ENCODE peak calls at places on chromosomes 2 and 18, in five cellular contexts. One of them, this sample, is unnamed.

GRCh38 chr2:78417355-78417754 is 608.1 kb upstream of the REG3G start:
- DNase-seq in uterus: no peak
- DNase-seq in cardiac fibroblast: no peak
- DNase-seq in GM12878: no peak
- DNase-seq in tibial artery: no peak
- DNase-seq in this sample: no peak

GRCh38 chr18:50866765-50867164 is 12.2 kb upstream of the ME2 start:
- DNase-seq in uterus: no peak
- DNase-seq in GM12878: no peak
- DNase-seq in tibial artery: no peak
- DNase-seq in cardiac fibroblast: peak; percentile 41
- DNase-seq in this sample: peak; percentile 26

GRCh38 chr2:177343773-177344172 is 48.8 kb upstream of the AGPS start:
- DNase-seq in tibial artery: no peak
- DNase-seq in GM12878: no peak
- DNase-seq in cardiac fibroblast: no peak
- DNase-seq in uterus: no peak
- DNase-seq in this sample: no peak

GRCh38 chr2:17754773-17755425 is 961 bp downstream of the GEN1 start:
- DNase-seq in cardiac fibroblast: peak; percentile 41
- DNase-seq in uterus: no peak
- DNase-seq in tibial artery: no peak
- DNase-seq in GM12878: no peak
- DNase-seq in this sample: no peak

GRCh38 chr2:43070676-43071491 is 155.5 kb downstream of the ZFP36L2 start:
- DNase-seq in GM12878: no peak
- DNase-seq in tibial artery: peak; percentile 65
- DNase-seq in uterus: peak; percentile 42
- DNase-seq in cardiac fibroblast: no peak
- DNase-seq in this sample: no peak

GRCh38 chr2:201643216-201643651 is at the start of gene TMEM237:
- DNase-seq in cardiac fibroblast: peak; percentile 31
- DNase-seq in tibial artery: peak; percentile 82
- DNase-seq in uterus: peak; percentile 66
- DNase-seq in GM12878: no peak
- DNase-seq in this sample: no peak

GRCh38 chr2:62999905-63000304 is 50.7 kb upstream of the OTX1 start:
- DNase-seq in GM12878: no peak
- DNase-seq in tibial artery: peak; percentile 84
- DNase-seq in uterus: no peak
- DNase-seq in cardiac fibroblast: peak; percentile 56
- DNase-seq in this sample: peak; percentile 26

GRCh38 chr2:109311771-109312170 is 182.8 kb downstream of the SH3RF3 start:
- DNase-seq in tibial artery: no peak
- DNase-seq in cardiac fibroblast: no peak
- DNase-seq in GM12878: no peak
- DNase-seq in uterus: no peak
- DNase-seq in this sample: no peak

GRCh38 chr2:16247371-16248177 is 307.2 kb downstream of the MYCN start:
- DNase-seq in uterus: no peak
- DNase-seq in tibial artery: no peak
- DNase-seq in cardiac fibroblast: no peak
- DNase-seq in GM12878: no peak
- DNase-seq in this sample: no peak

GRCh38 chr18:61973273-61974115 is 80.7 kb upstream of the RNF152 start:
- DNase-seq in cardiac fibroblast: no peak
- DNase-seq in uterus: no peak
- DNase-seq in GM12878: no peak
- DNase-seq in tibial artery: no peak
- DNase-seq in this sample: no peak

GRCh38 chr2:233226511-233227031 is 24.9 kb upstream of the ATG16L1 start:
- DNase-seq in uterus: no peak
- DNase-seq in GM12878: no peak
- DNase-seq in tibial artery: no peak
- DNase-seq in cardiac fibroblast: no peak
- DNase-seq in this sample: no peak

GRCh38 chr18:25289040-25289631 is 62.8 kb downstream of the ZNF521 start:
- DNase-seq in tibial artery: no peak
- DNase-seq in uterus: peak; percentile 48
- DNase-seq in cardiac fibroblast: peak; percentile 94
- DNase-seq in GM12878: no peak
- DNase-seq in this sample: peak; percentile 95

GRCh38 chr18:56286775-56287174 is 351.6 kb downstream of the TXNL1 start:
- DNase-seq in cardiac fibroblast: peak; percentile 62
- DNase-seq in uterus: no peak
- DNase-seq in GM12878: no peak
- DNase-seq in tibial artery: no peak
- DNase-seq in this sample: peak; percentile 45

GRCh38 chr2:159156834-159157233 is 129.7 kb downstream of the WDSUB1 start:
- DNase-seq in cardiac fibroblast: no peak
- DNase-seq in GM12878: no peak
- DNase-seq in tibial artery: no peak
- DNase-seq in uterus: no peak
- DNase-seq in this sample: no peak

GRCh38 chr2:160417745-160418397 is 75.7 kb downstream of the RBMS1 start:
- DNase-seq in tibial artery: no peak
- DNase-seq in uterus: no peak
- DNase-seq in GM12878: no peak
- DNase-seq in cardiac fibroblast: peak; percentile 90
- DNase-seq in this sample: peak; percentile 86

GRCh38 chr2:230690439-230690838 is 22.2 kb upstream of the CAB39 start:
- DNase-seq in cardiac fibroblast: no peak
- DNase-seq in tibial artery: no peak
- DNase-seq in uterus: peak; percentile 44
- DNase-seq in GM12878: no peak
- DNase-seq in this sample: peak; percentile 59

GRCh38 chr2:136411946-136412345 is 294.0 kb upstream of the CXCR4 start:
- DNase-seq in GM12878: no peak
- DNase-seq in tibial artery: no peak
- DNase-seq in cardiac fibroblast: no peak
- DNase-seq in uterus: no peak
- DNase-seq in this sample: no peak

GRCh38 chr2:206979922-206980321 is 40.6 kb downstream of the CPO start:
- DNase-seq in tibial artery: no peak
- DNase-seq in uterus: no peak
- DNase-seq in GM12878: no peak
- DNase-seq in cardiac fibroblast: no peak
- DNase-seq in this sample: no peak

GRCh38 chr2:41803361-41803760 is 244.5 kb upstream of the PKDCC start:
- DNase-seq in GM12878: no peak
- DNase-seq in tibial artery: no peak
- DNase-seq in cardiac fibroblast: no peak
- DNase-seq in uterus: no peak
- DNase-seq in this sample: no peak

GRCh38 chr2:9298583-9298982 is 92.0 kb downstream of the ASAP2 start:
- DNase-seq in uterus: no peak
- DNase-seq in GM12878: no peak
- DNase-seq in cardiac fibroblast: no peak
- DNase-seq in tibial artery: no peak
- DNase-seq in this sample: no peak

GRCh38 chr2:80073134-80073561 is 231.4 kb downstream of the LRRTM1 start:
- DNase-seq in tibial artery: no peak
- DNase-seq in uterus: no peak
- DNase-seq in GM12878: peak; percentile 3
- DNase-seq in cardiac fibroblast: peak; percentile 69
- DNase-seq in this sample: peak; percentile 51

GRCh38 chr2:113041871-113042270 is 10.8 kb downstream of the IL36B start:
- DNase-seq in GM12878: no peak
- DNase-seq in tibial artery: no peak
- DNase-seq in uterus: no peak
- DNase-seq in cardiac fibroblast: no peak
- DNase-seq in this sample: no peak

GRCh38 chr2:68643011-68643873 is at the start of gene PROKR1:
- DNase-seq in cardiac fibroblast: peak; percentile 15
- DNase-seq in tibial artery: no peak
- DNase-seq in uterus: no peak
- DNase-seq in GM12878: no peak
- DNase-seq in this sample: peak; percentile 12

GRCh38 chr2:209663149-209663548 is 108.5 kb upstream of the UNC80 start:
- DNase-seq in uterus: no peak
- DNase-seq in GM12878: no peak
- DNase-seq in tibial artery: no peak
- DNase-seq in cardiac fibroblast: peak; percentile 58
- DNase-seq in this sample: peak; percentile 61

GRCh38 chr2:238493880-238494572 is 67.3 kb downstream of the ASB1 start:
- DNase-seq in tibial artery: no peak
- DNase-seq in GM12878: no peak
- DNase-seq in uterus: no peak
- DNase-seq in cardiac fibroblast: no peak
- DNase-seq in this sample: no peak

GRCh38 chr2:231554748-231555545 is 24.7 kb upstream of the NMUR1 start:
- DNase-seq in GM12878: no peak
- DNase-seq in uterus: peak; percentile 84
- DNase-seq in cardiac fibroblast: peak; percentile 73
- DNase-seq in tibial artery: peak; percentile 77
- DNase-seq in this sample: peak; percentile 78

GRCh38 chr2:193847140-193847539 is 1652.4 kb upstream of the TMEFF2 start:
- DNase-seq in cardiac fibroblast: peak; percentile 94
- DNase-seq in uterus: no peak
- DNase-seq in GM12878: no peak
- DNase-seq in tibial artery: no peak
- DNase-seq in this sample: peak; percentile 66

GRCh38 chr2:227183657-227184367 is 19.4 kb downstream of the COL4A3 start:
- DNase-seq in uterus: no peak
- DNase-seq in tibial artery: no peak
- DNase-seq in cardiac fibroblast: no peak
- DNase-seq in GM12878: no peak
- DNase-seq in this sample: no peak

GRCh38 chr18:23235860-23236259 is 100.6 kb downstream of the CABLES1 start:
- DNase-seq in tibial artery: no peak
- DNase-seq in GM12878: no peak
- DNase-seq in cardiac fibroblast: no peak
- DNase-seq in uterus: no peak
- DNase-seq in this sample: no peak

DNA sequence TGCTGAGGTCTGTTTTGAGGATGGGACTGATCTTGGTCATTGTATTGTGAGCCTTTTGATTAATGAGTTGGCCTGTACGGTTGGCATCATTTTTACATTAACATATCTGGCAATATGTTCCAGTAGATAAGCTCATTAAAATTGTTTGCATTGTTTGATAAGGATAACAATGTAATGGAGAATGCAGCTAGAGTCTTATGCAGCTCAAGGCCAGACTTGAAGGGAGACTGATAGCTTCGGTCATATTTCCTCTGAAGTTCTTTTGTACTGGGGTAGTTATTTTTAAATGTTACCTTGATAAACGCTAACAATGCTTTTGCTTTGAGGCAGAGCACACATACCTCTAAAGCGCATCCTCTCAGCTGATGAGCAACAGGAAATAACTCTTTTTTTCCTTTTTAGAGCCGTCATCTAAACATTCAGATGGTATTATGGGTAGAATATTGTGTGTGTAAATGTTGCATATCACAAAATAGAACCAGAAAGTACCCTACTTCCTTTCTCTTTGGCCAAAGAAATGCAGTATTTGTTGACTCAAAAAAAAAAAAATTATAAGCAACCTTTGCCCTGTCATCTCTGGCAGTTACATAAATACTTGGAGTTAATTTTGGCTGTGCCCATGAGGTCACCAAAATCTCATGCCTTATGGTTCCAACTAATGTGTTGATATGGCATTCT is 1.3 kb downstream of the MAPRE2 start:
- DNase-seq in uterus: no peak
- DNase-seq in tibial artery: no peak
- DNase-seq in GM12878: no peak
- DNase-seq in cardiac fibroblast: peak; percentile 48
- DNase-seq in this sample: no peak
- TF ChIP-seq CTCF in uterus: no peak
- TF ChIP-seq CTCF in tibial artery: no peak
- TF ChIP-seq CTCF in GM12878: no peak
- TF ChIP-seq CTCF in cardiac fibroblast: no peak
- TF ChIP-seq CTCF in this sample: no peak

GRCh38 chr2:225616848-225617247 is 217.3 kb downstream of the NYAP2 start:
- DNase-seq in GM12878: no peak
- DNase-seq in cardiac fibroblast: no peak
- DNase-seq in uterus: no peak
- DNase-seq in tibial artery: no peak
- DNase-seq in this sample: no peak
- H3K4me3 ChIP-seq in GM12878: no peak overlapping the region
- H3K4me3 ChIP-seq in cardiac fibroblast: no peak overlapping the region
- H3K4me3 ChIP-seq in uterus: no peak overlapping the region
- H3K4me3 ChIP-seq in tibial artery: no peak overlapping the region
- H3K4me3 ChIP-seq in this sample: no peak overlapping the region

DNA sequence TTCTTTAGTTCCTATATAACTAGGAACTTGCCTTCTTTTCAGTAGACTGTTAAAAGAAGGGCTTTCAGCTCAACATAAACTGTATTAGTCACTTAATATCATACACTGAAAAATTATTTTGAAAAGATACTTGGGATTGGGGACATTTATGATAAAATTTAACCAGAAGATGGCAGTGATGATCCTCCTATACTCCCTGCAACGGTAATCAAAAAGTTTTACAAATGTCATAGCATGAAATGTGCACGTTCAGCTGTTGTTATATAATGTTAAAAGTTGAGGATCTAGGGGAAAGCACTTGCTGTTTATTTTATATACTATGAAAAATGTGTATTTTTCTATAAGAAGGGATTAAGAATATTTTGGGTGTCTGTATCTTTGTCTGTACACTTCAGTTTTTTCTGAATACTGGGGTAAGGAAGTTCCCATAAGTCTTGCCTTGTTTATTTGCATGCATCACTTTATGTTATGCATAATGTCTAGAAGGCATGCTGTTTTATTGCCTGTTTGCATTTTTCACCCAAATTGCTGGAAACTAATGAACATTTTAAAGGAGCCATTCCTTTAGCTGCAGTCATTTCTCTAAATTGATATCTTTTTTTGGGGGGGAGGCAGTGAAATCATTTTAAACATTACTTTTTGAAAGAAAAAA is 19.0 kb downstream of the DYNC1I2 start:
- DNase-seq in cardiac fibroblast: peak; percentile 60
- DNase-seq in GM12878: no peak
- DNase-seq in uterus: no peak
- DNase-seq in tibial artery: no peak
- DNase-seq in this sample: peak; percentile 24
- TF ChIP-seq CTCF in cardiac fibroblast: peak; percentile 35
- TF ChIP-seq CTCF in GM12878: peak; percentile 26
- TF ChIP-seq CTCF in uterus: no peak
- TF ChIP-seq CTCF in tibial artery: no peak
- TF ChIP-seq CTCF in this sample: peak; percentile 30

DNA sequence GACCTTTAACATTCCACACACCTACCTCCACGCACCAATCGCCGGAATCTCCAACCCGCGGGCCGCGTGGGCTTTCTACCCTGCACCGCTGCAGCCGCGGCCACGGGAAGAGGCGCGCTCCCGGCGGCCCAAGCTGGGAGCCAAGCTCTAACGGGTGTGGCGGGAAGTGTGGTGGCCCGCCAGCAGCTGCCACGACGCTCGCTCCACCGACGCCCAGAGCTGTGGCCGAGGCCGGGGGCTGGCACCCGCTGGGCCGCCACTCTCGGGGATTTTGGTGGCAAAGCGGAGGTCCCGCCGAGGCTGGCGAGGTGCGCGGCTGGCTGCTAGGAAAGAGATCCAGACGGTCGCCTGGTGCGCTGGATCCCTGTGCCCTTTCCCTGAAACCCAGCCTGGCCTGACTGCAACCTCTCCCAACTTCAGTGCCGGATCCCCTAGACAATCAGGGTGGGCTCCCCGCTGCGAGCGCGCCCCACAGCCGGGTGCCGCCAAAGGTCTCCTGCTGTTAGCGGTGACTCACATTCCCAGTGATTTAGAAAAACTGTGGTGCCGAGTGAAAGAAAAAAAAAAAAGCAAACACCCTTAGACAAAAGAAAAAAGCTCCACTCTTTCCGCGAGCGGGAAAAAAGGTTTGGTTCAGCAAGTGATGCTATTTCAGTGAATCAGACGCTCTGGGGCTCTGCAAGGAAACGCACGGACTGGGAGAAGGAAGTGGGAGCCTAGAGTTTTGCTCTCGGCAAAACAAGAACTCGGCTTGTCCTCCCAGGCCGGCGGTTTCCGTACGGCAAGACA is 2.9 kb upstream of the BCL2L11 start:
- DNase-seq in cardiac fibroblast: peak; percentile 81
- DNase-seq in uterus: peak; percentile 43
- DNase-seq in tibial artery: peak; percentile 72
- DNase-seq in GM12878: no peak
- DNase-seq in this sample: peak; percentile 85
- H3K4me3 ChIP-seq in cardiac fibroblast: peak overlapping the region; percentile 46
- H3K4me3 ChIP-seq in uterus: peak overlapping the region; percentile 15
- H3K4me3 ChIP-seq in tibial artery: peak overlapping the region; percentile 77
- H3K4me3 ChIP-seq in GM12878: no peak overlapping the region
- H3K4me3 ChIP-seq in this sample: peak overlapping the region; percentile 45